ENCODE peak calls at places on chromosome 5, in five cellular contexts. L, Y, D, Z and Q are unnamed samples.

GRCh38 chr5:126809932-126810331 is 33.0 kb downstream of the LMNB1 start:
- DNase-seq in L (no peak), Y (no peak), D (no peak), Z (no peak), Q (no peak)

GRCh38 chr5:112974901-112975300 is 1.7 kb upstream of the DCP2 start:
- DNase-seq in L (no peak), Y (no peak), D (peak; percentile 81), Z (no peak), Q (no peak)

GRCh38 chr5:21574429-21574828 is 1278.7 kb downstream of the CDH12 start:
- DNase-seq in L (no peak), Y (no peak), D (no peak), Z (no peak), Q (no peak)

GRCh38 chr5:104754311-104754995 is 1191.9 kb upstream of the NUDT12 start:
- DNase-seq in L (no peak), Y (no peak), D (no peak), Z (no peak), Q (no peak)

GRCh38 chr5:178145965-178146820 is 7.5 kb downstream of the NHP2 start:
- DNase-seq in L (peak; percentile 42), Y (peak; percentile 90), D (peak; percentile 48), Z (peak; percentile 71), Q (peak; percentile 64)

GRCh38 chr5:107542428-107542827 is 128.3 kb downstream of the EFNA5 start:
- DNase-seq in L (no peak), Y (no peak), D (peak; percentile 89), Z (no peak), Q (peak; percentile 83)

GRCh38 chr5:157690690-157691433 is 19.5 kb downstream of the C5orf52 start:
- DNase-seq in L (no peak), Y (no peak), D (no peak), Z (no peak), Q (no peak)

GRCh38 chr5:128905225-128906110 is 59.8 kb upstream of the SLC27A6 start:
- DNase-seq in L (peak; percentile 33), Y (no peak), D (peak; percentile 70), Z (peak; percentile 49), Q (peak; percentile 79)

GRCh38 chr5:16937023-16937379 is 913 bp upstream of the MYO10 start:
- DNase-seq in L (no peak), Y (peak; percentile 41), D (no peak), Z (no peak), Q (no peak)

GRCh38 chr5:113202904-113203716 is 226.5 kb downstream of the DCP2 start:
- DNase-seq in L (no peak), Y (no peak), D (peak; percentile 73), Z (no peak), Q (no peak)

GRCh38 chr5:88594441-88594840 is 288.5 kb downstream of the MEF2C start:
- DNase-seq in L (no peak), Y (no peak), D (no peak), Z (no peak), Q (no peak)

GRCh38 chr5:105789246-105789645 is 1881.5 kb downstream of the EFNA5 start:
- DNase-seq in L (no peak), Y (no peak), D (no peak), Z (no peak), Q (no peak)

GRCh38 chr5:135706474-135706873 is 127.7 kb upstream of the CXCL14 start:
- DNase-seq in L (no peak), Y (no peak), D (no peak), Z (no peak), Q (no peak)

GRCh38 chr5:98205691-98206461 is 567.6 kb upstream of the RGMB start:
- DNase-seq in L (no peak), Y (no peak), D (peak; percentile 11), Z (no peak), Q (peak; percentile 9)

GRCh38 chr5:62477801-62478200 is 65.2 kb downstream of the IPO11 start:
- DNase-seq in L (no peak), Y (no peak), D (peak; percentile 36), Z (no peak), Q (peak; percentile 53)

GRCh38 chr5:148509893-148510292 is 126.1 kb downstream of the FBXO38 start:
- DNase-seq in L (no peak), Y (no peak), D (no peak), Z (no peak), Q (no peak)

GRCh38 chr5:87099246-87099914 is 168.3 kb upstream of the RASA1 start:
- DNase-seq in L (no peak), Y (no peak), D (no peak), Z (no peak), Q (no peak)

GRCh38 chr5:162929104-162929503 is 508.3 kb upstream of the CCNG1 start:
- DNase-seq in L (no peak), Y (no peak), D (no peak), Z (no peak), Q (no peak)

GRCh38 chr5:154755361-154756202 is at the start of gene LARP1:
- DNase-seq in L (no peak), Y (peak; percentile 93), D (peak; percentile 34), Z (no peak), Q (peak; percentile 61)

GRCh38 chr5:154756203-154756870 is 1.2 kb downstream of the LARP1 start:
- DNase-seq in L (no peak), Y (peak; percentile 91), D (peak; percentile 30), Z (no peak), Q (peak; percentile 60)

GRCh38 chr5:154754460-154755360 is 467 bp upstream of the LARP1 start:
- DNase-seq in L (peak; percentile 98), Y (peak; percentile 100), D (peak; percentile 99), Z (peak; percentile 99), Q (peak; percentile 100)

GRCh38 chr5:154751854-154752253 is 3.3 kb upstream of the LARP1 start:
- DNase-seq in L (no peak), Y (no peak), D (no peak), Z (no peak), Q (no peak)

DNA sequence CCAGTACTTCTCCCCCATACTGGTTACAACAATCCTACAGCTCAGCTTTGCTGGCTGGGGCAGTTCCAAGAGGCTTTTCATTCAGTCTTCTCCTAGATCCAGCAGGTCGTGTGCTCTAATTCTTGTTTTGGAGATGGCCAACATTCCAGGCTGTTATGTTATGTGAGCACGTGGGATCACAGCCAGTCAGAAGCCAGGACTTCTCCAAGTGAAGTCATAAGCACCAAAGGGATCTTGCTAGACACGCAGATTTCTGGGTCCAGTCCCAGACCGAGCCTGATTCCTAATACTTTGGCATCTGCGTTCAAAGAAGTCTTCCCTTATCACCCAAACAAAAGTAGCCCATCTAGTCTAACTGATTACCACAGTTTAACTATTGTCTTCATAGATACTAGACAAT is 1.4 kb upstream of the LARP1 start:
- DNase-seq in L (no peak), Y (no peak), D (peak; percentile 90), Z (no peak), Q (peak; percentile 91)
- H3K4me3 ChIP-seq in L (peak overlapping the region; percentile 70), Y (peak overlapping the region; percentile 100), D (peak overlapping the region; percentile 56), Z (no peak overlapping the region), Q (peak overlapping the region; percentile 81)

GRCh38 chr5:124648902-124649467 is 97.5 kb downstream of the ZNF608 start:
- DNase-seq in L (no peak), Y (no peak), D (no peak), Z (no peak), Q (no peak)

GRCh38 chr5:124651663-124652513 is 94.6 kb downstream of the ZNF608 start:
- DNase-seq in L (no peak), Y (peak; percentile 92), D (peak; percentile 88), Z (no peak), Q (peak; percentile 96)

GRCh38 chr5:124647393-124647792 is 99.0 kb downstream of the ZNF608 start:
- DNase-seq in L (no peak), Y (no peak), D (no peak), Z (no peak), Q (no peak)

GRCh38 chr5:124650960-124651662 is 95.3 kb downstream of the ZNF608 start:
- DNase-seq in L (no peak), Y (no peak), D (no peak), Z (no peak), Q (peak; percentile 69)

DNA sequence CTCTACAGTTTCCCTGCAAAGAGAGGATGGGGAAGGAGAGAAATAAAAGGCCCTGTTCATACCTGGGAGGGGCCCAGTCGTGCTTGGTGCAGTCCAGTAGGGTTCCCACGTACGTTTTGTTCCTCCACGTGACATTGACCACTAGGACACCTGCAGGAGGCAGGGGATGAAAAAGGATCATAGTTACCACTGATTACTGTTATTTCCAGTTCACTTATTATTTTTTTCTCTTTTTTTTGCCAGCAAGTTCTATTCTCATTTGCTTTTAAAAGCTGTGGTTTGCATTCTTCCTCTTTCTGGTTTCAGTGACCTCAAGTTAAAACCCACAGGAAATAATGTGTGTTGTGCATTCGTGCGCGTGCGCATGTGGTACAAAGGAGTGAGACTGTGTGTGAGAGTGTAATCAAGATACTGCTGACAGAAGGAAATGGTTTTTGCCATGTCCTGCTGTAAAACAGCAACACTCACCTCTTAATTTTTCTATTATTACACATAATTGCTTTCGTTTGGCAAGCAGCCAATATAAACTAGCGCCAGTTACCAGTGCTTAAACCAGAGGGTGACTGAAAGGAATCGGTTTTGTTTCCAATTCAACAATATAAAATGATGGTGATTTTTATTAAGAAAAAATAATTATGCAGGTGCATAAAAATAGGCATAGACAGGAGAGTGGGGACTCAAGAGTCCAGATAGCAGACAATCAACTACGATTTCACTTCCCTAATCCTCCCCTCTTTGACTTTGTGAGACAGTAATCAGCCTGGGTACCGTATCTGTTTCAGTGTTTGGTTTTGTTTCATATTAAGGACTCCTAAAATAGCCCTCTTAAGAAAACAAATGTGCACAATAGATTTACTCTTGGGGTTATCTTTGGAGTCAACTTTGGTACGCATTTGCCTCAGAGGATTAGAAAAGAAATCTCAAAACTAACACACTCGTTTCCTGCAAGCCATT is 96.6 kb downstream of the ZNF608 start:
- DNase-seq in L (peak; percentile 95), Y (peak; percentile 95), D (peak; percentile 88), Z (peak; percentile 78), Q (peak; percentile 70)
- H3K4me3 ChIP-seq in L (no peak overlapping the region), Y (no peak overlapping the region), D (peak overlapping the region; percentile 10), Z (no peak overlapping the region), Q (peak overlapping the region; percentile 83)

GRCh38 chr5:176436641-176437040 is 11.5 kb upstream of the FAF2 start:
- DNase-seq in L (peak; percentile 47), Y (no peak), D (peak; percentile 69), Z (no peak), Q (peak; percentile 61)
- H3K4me3 ChIP-seq in L (peak overlapping the region; percentile 45), Y (no peak overlapping the region), D (peak overlapping the region; percentile 14), Z (no peak overlapping the region), Q (no peak overlapping the region)

GRCh38 chr5:43063731-43064171 is 23.6 kb upstream of the ANXA2R start:
- DNase-seq in L (no peak), Y (peak; percentile 80), D (peak; percentile 30), Z (no peak), Q (no peak)

GRCh38 chr5:43066231-43066798 is 26.2 kb upstream of the ANXA2R start:
- DNase-seq in L (peak; percentile 79), Y (peak; percentile 96), D (peak; percentile 86), Z (peak; percentile 85), Q (peak; percentile 81)

GRCh38 chr5:43065384-43066230 is 25.5 kb upstream of the ANXA2R start:
- DNase-seq in L (peak; percentile 37), Y (peak; percentile 89), D (peak; percentile 71), Z (peak; percentile 42), Q (peak; percentile 76)

GRCh38 chr5:43066799-43067741 is 27.0 kb upstream of the ANXA2R start:
- DNase-seq in L (peak; percentile 94), Y (peak; percentile 93), D (peak; percentile 92), Z (peak; percentile 90), Q (peak; percentile 87)

GRCh38 chr5:43068037-43068436 is 27.9 kb upstream of the ANXA2R start:
- DNase-seq in L (no peak), Y (no peak), D (no peak), Z (no peak), Q (no peak)
- H3K4me3 ChIP-seq in L (peak overlapping the region; percentile 76), Y (peak overlapping the region; percentile 54), D (peak overlapping the region; percentile 95), Z (peak overlapping the region; percentile 99), Q (peak overlapping the region; percentile 84)